ENCODE peak calls at places on chromosomes 7 and 10, in six cellular contexts. F is psoas muscle, E is transverse colon, M is heart left ventricle, U is Peyer's patch, K is astrocyte. X is an unnamed sample. For H3K4me1, the result is how much of the 10 kb centered on the place peaks cover.

GRCh38 chr10:103659674-103660363 is 166.3 kb downstream of the NEURL1 start:
- DNase-seq in F (peak), E (peak), M (peak), U (peak), K (peak), X (peak)

GRCh38 chr10:43225004-43225786 is 41.7 kb downstream of the RASGEF1A start:
- DNase-seq in F (no peak), E (peak), M (no peak), U (no peak), K (no peak), X (peak)

GRCh38 chr7:94064541-94065191 is 60.5 kb upstream of the BET1 start:
- DNase-seq in F (no peak), E (no peak), M (no peak), U (no peak), K (peak), X (no peak)

GRCh38 chr10:107031981-107032699 is 132.4 kb downstream of the SORCS1 start:
- DNase-seq in F (no peak), E (no peak), M (no peak), U (no peak), K (no peak), X (no peak)

GRCh38 chr10:11713963-11714362 is 28.2 kb upstream of the ECHDC3 start:
- DNase-seq in F (no peak), E (no peak), M (no peak), U (no peak), K (no peak), X (no peak)

GRCh38 chr10:58152698-58153263 is 114.9 kb downstream of the IPMK start:
- DNase-seq in F (no peak), E (peak), M (peak), U (peak), K (peak), X (no peak)

GRCh38 chr10:88999629-89000028 is 9.0 kb downstream of the FAS start:
- DNase-seq in F (no peak), E (no peak), M (no peak), U (no peak), K (no peak), X (no peak)

GRCh38 chr7:25804154-25804553 is 347.8 kb upstream of the NFE2L3 start:
- DNase-seq in F (no peak), E (no peak), M (no peak), U (no peak), K (no peak), X (no peak)

GRCh38 chr7:47485640-47486435 is 96.1 kb downstream of the TNS3 start:
- DNase-seq in F (no peak), E (peak), M (peak), U (peak), K (no peak), X (no peak)

GRCh38 chr7:158355456-158356065 is 232.1 kb downstream of the PTPRN2 start:
- DNase-seq in F (no peak), E (no peak), M (no peak), U (no peak), K (no peak), X (no peak)

GRCh38 chr10:68471586-68472408 is at the start of gene DNA2:
- DNase-seq in F (peak), E (peak), M (peak), U (peak), K (peak), X (peak)

GRCh38 chr7:360454-361100 is 70.6 kb downstream of the FOXL3 start:
- DNase-seq in F (peak), E (no peak), M (peak), U (peak), K (no peak), X (no peak)

GRCh38 chr7:2511769-2512168 is 7.8 kb upstream of the LFNG start:
- DNase-seq in F (no peak), E (no peak), M (no peak), U (no peak), K (no peak), X (no peak)

GRCh38 chr7:24764972-24765744 is 7.9 kb upstream of the GSDME start:
- DNase-seq in F (no peak), E (no peak), M (no peak), U (no peak), K (no peak), X (no peak)
- H3K4me1 ChIP-seq in F (under half), E (under half), M (under half), U (under half), K (under half), X (under half)

GRCh38 chr7:4286281-4286680 is 395.8 kb upstream of the FOXK1 start:
- DNase-seq in F (no peak), E (no peak), M (no peak), U (no peak), K (no peak), X (no peak)
- TF ChIP-seq CTCF in F (no peak), E (no peak), M (no peak), U (no peak), K (no peak), X (no peak)

GRCh38 chr10:17092986-17093803 is 36.4 kb downstream of the CUBN start:
- DNase-seq in F (no peak), E (no peak), M (no peak), U (no peak), K (no peak), X (no peak)
- H3K27ac ChIP-seq in F (no peak), E (no peak), M (no peak), U (no peak), K (no peak), X (peak)

GRCh38 chr10:71218833-71219120 is 6.4 kb downstream of the UNC5B start:
- DNase-seq in F (no peak), E (no peak), M (no peak), U (no peak), K (no peak), X (no peak)

GRCh38 chr10:71218046-71218832 is 5.9 kb downstream of the UNC5B start:
- DNase-seq in F (no peak), E (no peak), M (peak), U (no peak), K (peak), X (peak)

GRCh38 chr10:71217266-71218045 is 5.1 kb downstream of the UNC5B start:
- DNase-seq in F (no peak), E (no peak), M (no peak), U (no peak), K (no peak), X (no peak)

GRCh38 chr10:71216363-71216695 is 4.0 kb downstream of the UNC5B start:
- DNase-seq in F (no peak), E (no peak), M (no peak), U (no peak), K (no peak), X (no peak)

DNA sequence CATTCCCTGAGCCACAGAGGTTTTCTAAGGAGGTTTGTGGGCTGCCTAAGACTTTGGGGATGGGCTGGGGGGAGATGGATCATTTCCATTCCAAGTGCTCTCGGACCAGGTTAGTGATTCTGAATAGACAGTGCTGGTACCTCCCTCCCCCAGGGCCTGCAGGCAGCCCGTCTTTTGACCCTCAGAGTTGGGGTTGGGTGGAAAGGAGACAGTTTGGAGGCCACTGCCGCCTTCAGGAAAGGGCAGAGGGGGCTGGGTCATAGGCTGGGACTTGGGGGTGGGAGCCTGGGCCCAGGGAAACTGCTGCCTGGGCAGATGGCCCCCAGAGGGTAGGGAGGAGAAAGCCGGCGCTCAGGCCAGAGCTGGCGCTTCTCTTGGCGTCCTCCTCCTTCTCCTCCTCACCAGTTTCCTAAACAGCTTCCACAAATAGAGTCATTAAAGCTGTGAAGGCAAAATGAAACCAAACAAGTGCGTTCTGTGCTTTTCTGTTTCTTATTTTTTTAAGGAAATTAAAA is 4.4 kb downstream of the UNC5B start:
- DNase-seq in F (no peak), E (no peak), M (no peak), U (no peak), K (no peak), X (no peak)
- H3K4me1 ChIP-seq in F (under half), E (under half), M (under half), U (under half), K (under half), X (under half)